ENCODE peak calls at places on chromosomes 7 and 10, in nine cellular contexts. O is fibroblast of lung, Z is heart right ventricle, B is suprapubic skin, D is thoracic aorta, G is keratinocyte, J is neural progenitor cell, S is transverse colon, F is HCT116. T is an unnamed sample.

GRCh38 chr7:3461923-3462322 is 160.9 kb downstream of the SDK1 start:
- DNase-seq in F (no peak), G (no peak), O (no peak), S (no peak), J (no peak), Z (no peak), D (no peak), B (no peak), T (no peak)

GRCh38 chr10:76984559-76985443 is 652.8 kb downstream of the KCNMA1 start:
- DNase-seq in O (peak; percentile 86), J (peak; percentile 90), S (peak; percentile 80), F (peak; percentile 63), B (peak; percentile 83), G (no peak), Z (peak; percentile 47), D (no peak), T (peak; percentile 74)

GRCh38 chr7:17041324-17041723 is 159.5 kb upstream of the AGR3 start:
- DNase-seq in F (no peak), B (no peak), D (no peak), Z (peak; percentile 16), O (peak; percentile 90), J (no peak), G (no peak), S (no peak), T (no peak)

GRCh38 chr7:12771378-12771877 is 84.0 kb downstream of the ARL4A start:
- DNase-seq in G (no peak), F (no peak), J (peak; percentile 54), Z (peak; percentile 44), O (peak; percentile 93), S (peak; percentile 54), D (no peak), B (no peak), T (peak; percentile 31)

GRCh38 chr7:152893801-152894294 is 134.3 kb downstream of the ACTR3B start:
- DNase-seq in G (no peak), O (no peak), J (no peak), F (no peak), Z (no peak), B (no peak), D (no peak), S (no peak), T (no peak)

GRCh38 chr7:108051449-108051848 is 48.5 kb upstream of the LAMB1 start:
- DNase-seq in G (no peak), F (no peak), O (no peak), J (no peak), D (no peak), S (no peak), Z (no peak), B (no peak), T (no peak)

GRCh38 chr10:101444499-101444898 is 90.5 kb downstream of the BTRC start:
- DNase-seq in G (no peak), F (no peak), B (no peak), J (no peak), S (no peak), D (no peak), Z (no peak), O (no peak), T (no peak)

GRCh38 chr10:120719333-120719732 is 131.8 kb upstream of the WDR11 start:
- DNase-seq in S (no peak), O (no peak), Z (no peak), B (no peak), J (no peak), G (no peak), D (no peak), F (no peak), T (no peak)

GRCh38 chr7:24340727-24341126 is 56.7 kb downstream of the NPY start:
- DNase-seq in S (no peak), D (no peak), J (no peak), O (no peak), Z (no peak), B (no peak), F (no peak), G (no peak), T (no peak)

GRCh38 chr10:124523301-124523871 is 61.8 kb downstream of the LHPP start:
- DNase-seq in Z (peak; percentile 30), O (peak; percentile 46), D (no peak), J (peak; percentile 5), B (no peak), G (no peak), S (peak; percentile 25), F (no peak), T (no peak)

GRCh38 chr7:155865830-155866545 is 53.7 kb upstream of the SHH start:
- DNase-seq in O (no peak), D (no peak), J (no peak), G (no peak), B (peak; percentile 54), F (no peak), Z (no peak), S (peak; percentile 36), T (no peak)

GRCh38 chr7:155863721-155864151 is 51.5 kb upstream of the SHH start:
- DNase-seq in J (no peak), B (peak; percentile 49), F (no peak), Z (no peak), S (no peak), O (no peak), D (no peak), G (no peak), T (peak; percentile 23)

GRCh38 chr7:155867280-155867679 is 55.0 kb upstream of the SHH start:
- DNase-seq in J (no peak), B (no peak), Z (no peak), F (no peak), D (no peak), G (no peak), O (no peak), S (no peak), T (no peak)

GRCh38 chr7:155864271-155864985 is 52.2 kb upstream of the SHH start:
- DNase-seq in B (peak; percentile 38), F (no peak), Z (no peak), G (no peak), S (no peak), D (no peak), J (no peak), O (no peak), T (no peak)

DNA sequence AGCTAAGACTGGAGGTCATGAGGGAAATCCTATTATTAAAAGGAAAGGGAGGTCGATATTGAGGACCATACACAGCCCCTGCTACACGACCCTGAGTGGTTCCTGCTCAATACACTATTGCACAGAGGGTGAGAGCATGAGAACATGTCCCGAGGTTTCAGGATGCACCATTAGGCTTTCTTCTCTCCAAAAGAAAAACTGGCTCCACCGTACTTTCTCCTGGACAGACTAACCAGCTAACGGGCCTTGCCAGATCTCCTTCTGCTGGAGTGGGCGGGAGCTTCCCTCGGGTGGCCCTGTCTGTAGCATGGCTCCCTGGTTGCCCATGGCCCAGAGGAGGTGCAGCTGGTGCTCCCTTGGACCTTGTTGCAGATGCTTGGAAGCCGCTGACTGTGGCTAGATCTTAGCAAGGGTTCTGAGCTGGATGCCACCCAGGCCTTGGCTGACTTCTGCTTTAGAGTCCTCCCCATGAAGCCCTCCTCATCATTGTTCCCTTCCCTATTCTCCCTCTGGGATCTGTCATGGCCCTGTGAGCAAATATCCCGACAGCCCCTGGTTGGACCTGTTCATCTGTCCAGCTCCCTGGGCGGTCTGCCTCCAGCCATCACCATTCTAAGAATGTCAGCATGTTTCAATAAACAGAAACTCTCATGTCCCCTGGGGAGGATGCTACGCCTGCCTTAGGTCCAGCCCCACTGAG is 52.9 kb upstream of the SHH start:
- DNase-seq in F (no peak), G (no peak), D (no peak), S (no peak), O (no peak), Z (no peak), B (peak; percentile 37), J (no peak), T (no peak)
- H3K4me1 ChIP-seq in F (peaks cover 17% of the 10 kb centered on the region), G (no peaks in the 10 kb centered on the region), D (no peaks in the 10 kb centered on the region), S (no peaks in the 10 kb centered on the region), O (no peaks in the 10 kb centered on the region), Z (no peaks in the 10 kb centered on the region), B (no peaks in the 10 kb centered on the region), J (no peaks in the 10 kb centered on the region), T (no peaks in the 10 kb centered on the region)

GRCh38 chr10:35379226-35380137 is 43.2 kb downstream of the CCNY start:
- DNase-seq in B (no peak), J (no peak), S (no peak), Z (peak; percentile 80), O (peak; percentile 76), F (no peak), G (no peak), D (no peak), T (peak; percentile 49)
- TF ChIP-seq CTCF in B (no peak), J (peak; percentile 23), S (no peak), Z (peak; percentile 41), O (no peak), F (no peak), G (no peak), D (peak; percentile 13), T (peak; percentile 5)

GRCh38 chr10:80464557-80465466 is 10.7 kb downstream of the TSPAN14 start:
- DNase-seq in O (no peak), G (no peak), S (no peak), B (no peak), F (no peak), D (no peak), J (peak; percentile 93), Z (peak; percentile 58), T (no peak)

GRCh38 chr10:80468002-80468401 is 13.9 kb downstream of the TSPAN14 start:
- DNase-seq in G (no peak), D (no peak), B (peak; percentile 87), F (no peak), Z (peak; percentile 81), J (peak; percentile 88), O (no peak), S (peak; percentile 72), T (peak; percentile 72)

GRCh38 chr10:80466724-80467326 is 12.7 kb downstream of the TSPAN14 start:
- DNase-seq in G (no peak), J (no peak), B (no peak), S (no peak), O (no peak), Z (no peak), D (no peak), F (no peak), T (no peak)

GRCh38 chr10:80463868-80464267 is 9.8 kb downstream of the TSPAN14 start:
- DNase-seq in S (no peak), Z (no peak), B (no peak), J (no peak), G (no peak), F (no peak), D (no peak), O (no peak), T (no peak)

GRCh38 chr10:80465839-80466590 is 11.9 kb downstream of the TSPAN14 start:
- DNase-seq in G (no peak), F (no peak), S (no peak), Z (no peak), B (no peak), J (no peak), O (no peak), D (no peak), T (no peak)
- H3K4me1 ChIP-seq in G (peaks cover 98% of the 10 kb centered on the region), F (peaks cover 93% of the 10 kb centered on the region), S (peaks cover 62% of the 10 kb centered on the region), Z (peaks cover 89% of the 10 kb centered on the region), B (peaks cover 100% of the 10 kb centered on the region), J (peaks cover 85% of the 10 kb centered on the region), O (peaks cover 28% of the 10 kb centered on the region), D (peaks cover 70% of the 10 kb centered on the region), T (peaks cover 86% of the 10 kb centered on the region)

DNA sequence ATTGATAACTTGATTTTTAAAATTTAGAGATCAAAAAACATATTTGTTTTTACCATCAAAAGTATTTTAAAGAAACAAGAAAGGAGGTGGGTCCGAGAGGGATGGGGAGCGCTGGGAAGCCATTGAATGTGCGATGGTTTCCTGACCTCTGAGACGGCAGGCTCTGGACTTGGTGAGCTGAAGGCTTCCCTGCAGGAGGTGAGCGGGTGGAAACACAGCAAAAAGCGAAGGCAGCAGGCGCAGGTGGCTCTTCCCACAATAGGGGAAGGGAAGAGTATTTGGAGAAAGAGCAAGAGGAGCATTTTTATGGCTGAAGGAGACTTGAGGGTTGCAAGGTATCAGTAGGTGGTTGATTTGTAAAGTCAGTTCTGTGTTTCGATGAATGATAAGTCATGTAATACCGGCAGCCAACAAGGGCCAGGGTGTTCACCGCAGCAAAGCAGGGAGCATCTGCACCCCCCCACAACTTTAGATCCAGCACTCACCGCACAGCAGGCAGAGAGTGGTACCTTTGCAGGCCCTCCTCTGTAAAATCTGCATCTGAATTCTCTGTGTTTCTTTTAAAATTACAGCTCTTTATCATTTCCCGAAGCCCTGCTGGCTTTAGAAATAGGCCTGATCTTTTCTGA is 10.5 kb downstream of the C10orf53 start:
- DNase-seq in Z (no peak), F (no peak), B (no peak), O (no peak), G (no peak), D (no peak), J (peak; percentile 42), S (no peak), T (no peak)
- TF ChIP-seq CTCF in Z (no peak), F (no peak), B (no peak), O (no peak), G (no peak), D (no peak), J (no peak), S (no peak), T (no peak)